ENCODE peak calls at places on chromosome 14, in ten cellular contexts. V, O, S, F, P, R, X, D, Y and K are unnamed samples.

GRCh38 chr14:67663633-67664032 is 10.8 kb downstream of the VTI1B start:
- DNase-seq in V (no peak), O (no peak), S (no peak), F (no peak), P (no peak), R (no peak), X (no peak), D (no peak), Y (no peak), K (no peak)

GRCh38 chr14:30194769-30195168 is 267.1 kb upstream of the PRKD1 start:
- DNase-seq in V (no peak), O (peak; percentile 91), S (no peak), F (no peak), P (no peak), R (no peak), X (peak; percentile 82), D (no peak), Y (no peak), K (no peak)

GRCh38 chr14:95274874-95275273 is 44.8 kb downstream of the CLMN start:
- DNase-seq in V (no peak), O (no peak), S (no peak), F (no peak), P (no peak), R (no peak), X (no peak), D (no peak), Y (no peak), K (no peak)

GRCh38 chr14:36748814-36749213 is 87.2 kb downstream of the PAX9 start:
- DNase-seq in V (no peak), O (no peak), S (no peak), F (no peak), P (no peak), R (no peak), X (no peak), D (no peak), Y (no peak), K (no peak)

GRCh38 chr14:79852975-79853374 is 358.3 kb downstream of the DIO2 start:
- DNase-seq in V (no peak), O (no peak), S (no peak), F (no peak), P (no peak), R (no peak), X (no peak), D (no peak), Y (no peak), K (no peak)

GRCh38 chr14:31280132-31280870 is 72.7 kb upstream of the HECTD1 start:
- DNase-seq in V (no peak), O (no peak), S (no peak), F (no peak), P (no peak), R (no peak), X (no peak), D (no peak), Y (no peak), K (no peak)

GRCh38 chr14:78835052-78835451 is 664.9 kb downstream of the NRXN3 start:
- DNase-seq in V (no peak), O (no peak), S (no peak), F (no peak), P (no peak), R (no peak), X (no peak), D (no peak), Y (no peak), K (no peak)

GRCh38 chr14:88424573-88424972 is 39.1 kb downstream of the SPATA7 start:
- DNase-seq in V (no peak), O (no peak), S (no peak), F (no peak), P (no peak), R (no peak), X (no peak), D (no peak), Y (no peak), K (no peak)

GRCh38 chr14:22070119-22070982 is 396.7 kb upstream of the OR4E1 start:
- DNase-seq in V (peak; percentile 10), O (peak; percentile 11), S (no peak), F (no peak), P (peak; percentile 61), R (peak; percentile 40), X (no peak), D (no peak), Y (peak; percentile 13), K (no peak)

GRCh38 chr14:33714527-33715222 is 236.2 kb downstream of the EGLN3 start:
- DNase-seq in V (no peak), O (no peak), S (no peak), F (no peak), P (no peak), R (no peak), X (no peak), D (no peak), Y (no peak), K (no peak)

GRCh38 chr14:52023518-52023917 is 34.2 kb downstream of the RTRAF start:
- DNase-seq in V (no peak), O (peak; percentile 81), S (no peak), F (no peak), P (no peak), R (no peak), X (peak; percentile 55), D (no peak), Y (no peak), K (no peak)

GRCh38 chr14:67725171-67725570 is 23.5 kb downstream of the RDH12 start:
- DNase-seq in V (no peak), O (no peak), S (no peak), F (no peak), P (no peak), R (no peak), X (no peak), D (no peak), Y (no peak), K (no peak)

GRCh38 chr14:65373671-65374039 is 38.9 kb upstream of the FUT8 start:
- DNase-seq in V (no peak), O (no peak), S (no peak), F (no peak), P (no peak), R (no peak), X (no peak), D (no peak), Y (no peak), K (no peak)

GRCh38 chr14:95500201-95500681 is 16.2 kb downstream of the SYNE3 start:
- DNase-seq in V (no peak), O (no peak), S (no peak), F (no peak), P (no peak), R (no peak), X (no peak), D (no peak), Y (no peak), K (no peak)

GRCh38 chr14:72763892-72764291 is 130.0 kb downstream of the DPF3 start:
- DNase-seq in V (no peak), O (no peak), S (no peak), F (no peak), P (no peak), R (no peak), X (no peak), D (no peak), Y (no peak), K (no peak)

GRCh38 chr14:55553791-55554190 is 26.2 kb upstream of the KTN1 start:
- DNase-seq in V (no peak), O (no peak), S (no peak), F (no peak), P (no peak), R (no peak), X (no peak), D (no peak), Y (no peak), K (no peak)

GRCh38 chr14:38171197-38171596 is 36.5 kb upstream of the SSTR1 start:
- DNase-seq in V (no peak), O (no peak), S (no peak), F (no peak), P (no peak), R (no peak), X (no peak), D (no peak), Y (no peak), K (no peak)

GRCh38 chr14:90056821-90057220 is 5.0 kb upstream of the KCNK13 start:
- DNase-seq in V (no peak), O (no peak), S (no peak), F (no peak), P (no peak), R (no peak), X (no peak), D (no peak), Y (no peak), K (no peak)

GRCh38 chr14:33509927-33510535 is 440.8 kb downstream of the EGLN3 start:
- DNase-seq in V (peak; percentile 14), O (peak; percentile 90), S (no peak), F (no peak), P (no peak), R (no peak), X (no peak), D (no peak), Y (no peak), K (no peak)

GRCh38 chr14:68230941-68231717 is 411.6 kb downstream of the RAD51B start:
- DNase-seq in V (no peak), O (peak; percentile 72), S (no peak), F (no peak), P (no peak), R (no peak), X (no peak), D (no peak), Y (no peak), K (no peak)